ENCODE peak calls at places on chromosomes 2 and 18, in ten cellular contexts. One of them, this sample, is unnamed.

GRCh38 chr2:178105566-178105965 is 6.7 kb upstream of the RBM45 start:
- DNase-seq in fibroblast of lung: no peak
- DNase-seq in AG04450: no peak
- DNase-seq in transverse colon: peak; percentile 16
- DNase-seq in astrocyte of the spinal cord: no peak
- DNase-seq in AG10803: no peak
- DNase-seq in fibroblast of pulmonary artery: no peak
- DNase-seq in fibroblast of mammary gland: no peak
- DNase-seq in tibial nerve: no peak
- DNase-seq in psoas muscle: no peak
- DNase-seq in this sample: no peak

GRCh38 chr2:169790581-169790980 is 8.1 kb upstream of the SSB start:
- DNase-seq in AG04450: no peak
- DNase-seq in fibroblast of pulmonary artery: no peak
- DNase-seq in fibroblast of mammary gland: no peak
- DNase-seq in tibial nerve: no peak
- DNase-seq in astrocyte of the spinal cord: no peak
- DNase-seq in transverse colon: no peak
- DNase-seq in fibroblast of lung: no peak
- DNase-seq in AG10803: no peak
- DNase-seq in psoas muscle: no peak
- DNase-seq in this sample: no peak

GRCh38 chr2:32931945-32932709 is 14.6 kb upstream of the LTBP1 start:
- DNase-seq in fibroblast of mammary gland: no peak
- DNase-seq in AG10803: no peak
- DNase-seq in AG04450: no peak
- DNase-seq in transverse colon: no peak
- DNase-seq in astrocyte of the spinal cord: no peak
- DNase-seq in fibroblast of pulmonary artery: no peak
- DNase-seq in fibroblast of lung: no peak
- DNase-seq in tibial nerve: no peak
- DNase-seq in psoas muscle: no peak
- DNase-seq in this sample: no peak

GRCh38 chr2:161166538-161167409 is 6.5 kb downstream of the TANK start:
- DNase-seq in AG10803: peak; percentile 6
- DNase-seq in AG04450: no peak
- DNase-seq in fibroblast of mammary gland: peak; percentile 64
- DNase-seq in transverse colon: no peak
- DNase-seq in fibroblast of lung: peak; percentile 71
- DNase-seq in tibial nerve: no peak
- DNase-seq in fibroblast of pulmonary artery: no peak
- DNase-seq in astrocyte of the spinal cord: peak; percentile 55
- DNase-seq in psoas muscle: no peak
- DNase-seq in this sample: no peak

GRCh38 chr2:85011747-85012146 is 40.8 kb downstream of the KCMF1 start:
- DNase-seq in psoas muscle: no peak
- DNase-seq in fibroblast of mammary gland: no peak
- DNase-seq in astrocyte of the spinal cord: no peak
- DNase-seq in AG10803: no peak
- DNase-seq in tibial nerve: no peak
- DNase-seq in AG04450: no peak
- DNase-seq in transverse colon: no peak
- DNase-seq in fibroblast of lung: no peak
- DNase-seq in fibroblast of pulmonary artery: no peak
- DNase-seq in this sample: no peak

GRCh38 chr2:40579247-40579646 is 127.4 kb upstream of the SLC8A1 start:
- DNase-seq in AG10803: peak; percentile 45
- DNase-seq in AG04450: no peak
- DNase-seq in astrocyte of the spinal cord: no peak
- DNase-seq in psoas muscle: no peak
- DNase-seq in fibroblast of lung: no peak
- DNase-seq in tibial nerve: no peak
- DNase-seq in transverse colon: no peak
- DNase-seq in fibroblast of mammary gland: peak; percentile 19
- DNase-seq in fibroblast of pulmonary artery: no peak
- DNase-seq in this sample: no peak

GRCh38 chr2:228917195-228917594 is 353.9 kb downstream of the PID1 start:
- DNase-seq in tibial nerve: no peak
- DNase-seq in AG10803: peak; percentile 81
- DNase-seq in fibroblast of mammary gland: peak; percentile 11
- DNase-seq in transverse colon: no peak
- DNase-seq in AG04450: no peak
- DNase-seq in fibroblast of lung: peak; percentile 48
- DNase-seq in fibroblast of pulmonary artery: peak; percentile 71
- DNase-seq in astrocyte of the spinal cord: peak; percentile 5
- DNase-seq in psoas muscle: no peak
- DNase-seq in this sample: peak; percentile 31

GRCh38 chr2:237919593-237919992 is 47.2 kb upstream of the UBE2F start:
- DNase-seq in transverse colon: no peak
- DNase-seq in AG04450: no peak
- DNase-seq in fibroblast of lung: no peak
- DNase-seq in fibroblast of pulmonary artery: no peak
- DNase-seq in fibroblast of mammary gland: no peak
- DNase-seq in psoas muscle: no peak
- DNase-seq in tibial nerve: no peak
- DNase-seq in AG10803: no peak
- DNase-seq in astrocyte of the spinal cord: no peak
- DNase-seq in this sample: no peak

DNA sequence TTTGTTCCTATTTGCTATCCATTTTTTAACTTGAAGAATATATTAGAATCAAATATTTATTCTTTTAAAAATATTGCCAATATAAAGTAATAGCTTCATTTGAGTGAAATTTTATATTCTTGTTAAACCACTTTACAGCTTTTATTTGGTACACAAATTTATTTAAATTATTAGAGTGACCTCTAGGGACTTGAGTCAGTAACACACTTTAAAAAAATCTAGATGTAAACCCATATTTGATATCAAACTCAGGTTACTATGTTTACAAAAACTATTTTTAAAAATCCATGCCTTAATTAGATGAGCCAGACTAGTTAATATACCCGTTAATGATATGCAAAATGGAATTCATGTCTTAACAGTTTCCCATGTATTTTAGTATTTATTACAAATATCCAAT is 134.6 kb downstream of the MAP4K4 start:
- DNase-seq in tibial nerve: no peak
- DNase-seq in fibroblast of lung: no peak
- DNase-seq in fibroblast of mammary gland: no peak
- DNase-seq in psoas muscle: no peak
- DNase-seq in astrocyte of the spinal cord: no peak
- DNase-seq in transverse colon: no peak
- DNase-seq in AG04450: no peak
- DNase-seq in fibroblast of pulmonary artery: no peak
- DNase-seq in AG10803: no peak
- DNase-seq in this sample: no peak
- TF ChIP-seq CTCF in tibial nerve: peak; percentile 20
- TF ChIP-seq CTCF in fibroblast of lung: peak; percentile 17
- TF ChIP-seq CTCF in fibroblast of mammary gland: peak; percentile 10
- TF ChIP-seq CTCF in psoas muscle: peak; percentile 42
- TF ChIP-seq CTCF in astrocyte of the spinal cord: no peak
- TF ChIP-seq CTCF in transverse colon: no peak
- TF ChIP-seq CTCF in AG04450: peak; percentile 2
- TF ChIP-seq CTCF in fibroblast of pulmonary artery: peak; percentile 30
- TF ChIP-seq CTCF in AG10803: peak; percentile 40
- TF ChIP-seq CTCF in this sample: peak; percentile 14

GRCh38 chr18:55395811-55396210 is 192.2 kb downstream of the TCF4 start:
- DNase-seq in AG10803: no peak
- DNase-seq in transverse colon: no peak
- DNase-seq in tibial nerve: no peak
- DNase-seq in fibroblast of pulmonary artery: no peak
- DNase-seq in fibroblast of mammary gland: no peak
- DNase-seq in psoas muscle: no peak
- DNase-seq in astrocyte of the spinal cord: no peak
- DNase-seq in fibroblast of lung: no peak
- DNase-seq in AG04450: no peak
- DNase-seq in this sample: no peak

GRCh38 chr18:55396979-55397378 is 191.0 kb downstream of the TCF4 start:
- DNase-seq in fibroblast of mammary gland: no peak
- DNase-seq in fibroblast of lung: peak; percentile 50
- DNase-seq in fibroblast of pulmonary artery: no peak
- DNase-seq in AG10803: no peak
- DNase-seq in transverse colon: no peak
- DNase-seq in psoas muscle: no peak
- DNase-seq in AG04450: no peak
- DNase-seq in astrocyte of the spinal cord: no peak
- DNase-seq in tibial nerve: no peak
- DNase-seq in this sample: no peak

GRCh38 chr18:55398858-55399257 is 189.1 kb downstream of the TCF4 start:
- DNase-seq in tibial nerve: no peak
- DNase-seq in astrocyte of the spinal cord: no peak
- DNase-seq in psoas muscle: no peak
- DNase-seq in fibroblast of lung: no peak
- DNase-seq in transverse colon: no peak
- DNase-seq in fibroblast of mammary gland: no peak
- DNase-seq in AG10803: peak; percentile 56
- DNase-seq in AG04450: no peak
- DNase-seq in fibroblast of pulmonary artery: no peak
- DNase-seq in this sample: peak; percentile 19

GRCh38 chr18:55400590-55401274 is 187.3 kb downstream of the TCF4 start:
- DNase-seq in transverse colon: no peak
- DNase-seq in fibroblast of lung: peak; percentile 49
- DNase-seq in tibial nerve: no peak
- DNase-seq in fibroblast of mammary gland: no peak
- DNase-seq in fibroblast of pulmonary artery: peak; percentile 44
- DNase-seq in AG10803: no peak
- DNase-seq in AG04450: no peak
- DNase-seq in psoas muscle: no peak
- DNase-seq in astrocyte of the spinal cord: peak; percentile 50
- DNase-seq in this sample: peak; percentile 35

DNA sequence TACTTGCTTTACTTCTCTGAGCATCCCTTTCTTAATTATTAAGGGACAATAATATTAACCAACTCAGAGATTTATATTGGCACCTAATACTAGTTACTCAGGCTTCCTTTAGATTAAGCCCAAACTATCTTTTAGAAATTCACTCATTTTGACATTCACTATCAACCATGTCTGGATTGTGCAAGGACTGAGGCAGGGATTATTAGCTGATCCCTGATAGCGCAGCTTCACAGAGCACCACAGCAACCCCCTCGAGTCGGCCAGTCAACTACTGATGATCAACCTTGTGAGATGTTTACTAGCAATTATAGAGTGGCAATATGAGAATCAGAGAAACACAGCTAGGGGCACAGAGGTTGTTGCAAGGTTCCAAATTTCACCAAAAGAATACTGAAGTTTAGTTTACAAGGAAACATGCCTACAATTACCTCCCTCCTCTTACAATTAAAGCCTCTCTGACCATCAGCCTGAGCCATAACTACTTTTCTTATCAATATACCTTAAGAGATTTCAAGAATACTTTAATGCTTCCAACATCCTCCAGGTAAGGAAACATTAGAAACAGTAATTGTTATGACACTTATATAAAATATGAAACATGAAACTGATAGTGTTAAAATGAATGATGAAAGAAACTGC is 191.6 kb downstream of the TCF4 start:
- DNase-seq in astrocyte of the spinal cord: no peak
- DNase-seq in transverse colon: no peak
- DNase-seq in psoas muscle: no peak
- DNase-seq in AG04450: no peak
- DNase-seq in AG10803: no peak
- DNase-seq in tibial nerve: no peak
- DNase-seq in fibroblast of mammary gland: no peak
- DNase-seq in fibroblast of lung: no peak
- DNase-seq in fibroblast of pulmonary artery: no peak
- DNase-seq in this sample: peak; percentile 35
- H3K4me3 ChIP-seq in astrocyte of the spinal cord: no peak overlapping the region
- H3K4me3 ChIP-seq in transverse colon: no peak overlapping the region
- H3K4me3 ChIP-seq in psoas muscle: no peak overlapping the region
- H3K4me3 ChIP-seq in AG04450: no peak overlapping the region
- H3K4me3 ChIP-seq in AG10803: no peak overlapping the region
- H3K4me3 ChIP-seq in tibial nerve: no peak overlapping the region
- H3K4me3 ChIP-seq in fibroblast of mammary gland: no peak overlapping the region
- H3K4me3 ChIP-seq in fibroblast of lung: no peak overlapping the region
- H3K4me3 ChIP-seq in fibroblast of pulmonary artery: no peak overlapping the region
- H3K4me3 ChIP-seq in this sample: no peak overlapping the region

GRCh38 chr2:18118703-18119102 is 240.2 kb downstream of the KCNS3 start:
- DNase-seq in transverse colon: no peak
- DNase-seq in fibroblast of pulmonary artery: no peak
- DNase-seq in fibroblast of mammary gland: peak; percentile 34
- DNase-seq in psoas muscle: no peak
- DNase-seq in tibial nerve: no peak
- DNase-seq in AG10803: peak; percentile 65
- DNase-seq in astrocyte of the spinal cord: peak; percentile 26
- DNase-seq in AG04450: no peak
- DNase-seq in fibroblast of lung: peak; percentile 71
- DNase-seq in this sample: no peak

GRCh38 chr2:18122544-18123210 is 244.2 kb downstream of the KCNS3 start:
- DNase-seq in fibroblast of mammary gland: no peak
- DNase-seq in transverse colon: no peak
- DNase-seq in psoas muscle: no peak
- DNase-seq in fibroblast of pulmonary artery: no peak
- DNase-seq in AG10803: no peak
- DNase-seq in tibial nerve: no peak
- DNase-seq in fibroblast of lung: no peak
- DNase-seq in AG04450: no peak
- DNase-seq in astrocyte of the spinal cord: no peak
- DNase-seq in this sample: no peak

GRCh38 chr2:18119883-18120282 is 241.4 kb downstream of the KCNS3 start:
- DNase-seq in astrocyte of the spinal cord: peak; percentile 71
- DNase-seq in fibroblast of lung: peak; percentile 87
- DNase-seq in tibial nerve: no peak
- DNase-seq in fibroblast of pulmonary artery: peak; percentile 14
- DNase-seq in transverse colon: no peak
- DNase-seq in AG10803: peak; percentile 93
- DNase-seq in AG04450: peak; percentile 23
- DNase-seq in fibroblast of mammary gland: peak; percentile 66
- DNase-seq in psoas muscle: peak; percentile 66
- DNase-seq in this sample: no peak

GRCh38 chr2:18123211-18123570 is 244.7 kb downstream of the KCNS3 start:
- DNase-seq in fibroblast of mammary gland: no peak
- DNase-seq in fibroblast of pulmonary artery: no peak
- DNase-seq in astrocyte of the spinal cord: no peak
- DNase-seq in transverse colon: no peak
- DNase-seq in AG04450: no peak
- DNase-seq in AG10803: no peak
- DNase-seq in fibroblast of lung: no peak
- DNase-seq in tibial nerve: no peak
- DNase-seq in psoas muscle: no peak
- DNase-seq in this sample: no peak

DNA sequence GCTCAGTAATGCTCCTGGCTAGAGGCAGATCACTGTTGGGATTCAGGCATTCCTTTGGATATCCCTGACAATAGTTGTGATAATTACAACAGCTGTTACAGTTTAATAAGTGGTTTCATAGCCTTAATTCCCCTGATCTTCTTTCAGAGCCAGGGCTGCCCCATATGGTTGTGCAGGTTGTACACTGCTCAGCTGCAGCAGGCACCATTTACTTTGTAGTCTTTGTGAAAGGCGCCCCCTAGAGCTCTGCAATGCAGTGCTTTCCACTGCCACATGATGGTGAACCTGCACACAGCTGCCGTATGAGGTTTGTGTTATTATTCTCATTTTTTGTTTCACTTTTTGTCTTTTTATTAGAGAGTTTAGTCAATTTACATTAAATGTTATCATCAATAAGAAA is 239.1 kb downstream of the KCNS3 start:
- DNase-seq in fibroblast of pulmonary artery: peak; percentile 36
- DNase-seq in fibroblast of mammary gland: peak; percentile 53
- DNase-seq in astrocyte of the spinal cord: peak; percentile 52
- DNase-seq in tibial nerve: no peak
- DNase-seq in fibroblast of lung: peak; percentile 34
- DNase-seq in psoas muscle: peak; percentile 51
- DNase-seq in AG04450: no peak
- DNase-seq in AG10803: peak; percentile 51
- DNase-seq in transverse colon: peak; percentile 27
- DNase-seq in this sample: peak; percentile 78
- TF ChIP-seq CTCF in fibroblast of pulmonary artery: peak; percentile 61
- TF ChIP-seq CTCF in fibroblast of mammary gland: peak; percentile 86
- TF ChIP-seq CTCF in astrocyte of the spinal cord: peak; percentile 85
- TF ChIP-seq CTCF in tibial nerve: no peak
- TF ChIP-seq CTCF in fibroblast of lung: peak; percentile 83
- TF ChIP-seq CTCF in psoas muscle: peak; percentile 55
- TF ChIP-seq CTCF in AG04450: peak; percentile 59
- TF ChIP-seq CTCF in AG10803: peak; percentile 77
- TF ChIP-seq CTCF in transverse colon: peak; percentile 54
- TF ChIP-seq CTCF in this sample: peak; percentile 89

DNA sequence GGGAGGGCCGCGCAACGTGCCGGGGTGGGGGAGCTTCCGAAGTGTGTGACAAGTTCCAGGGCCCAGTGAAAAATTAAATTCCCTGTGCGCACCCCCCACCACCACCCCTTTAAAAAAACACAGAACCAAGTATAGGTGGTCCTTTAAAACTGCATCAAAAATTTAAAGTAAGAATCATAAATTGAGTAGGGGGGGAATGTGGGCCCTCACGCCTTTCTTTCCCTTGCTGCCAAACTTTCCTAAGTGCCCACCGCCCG is 2.5 kb downstream of the BCL11A start:
- DNase-seq in psoas muscle: no peak
- DNase-seq in AG04450: no peak
- DNase-seq in astrocyte of the spinal cord: no peak
- DNase-seq in fibroblast of mammary gland: no peak
- DNase-seq in transverse colon: no peak
- DNase-seq in fibroblast of lung: no peak
- DNase-seq in AG10803: no peak
- DNase-seq in fibroblast of pulmonary artery: no peak
- DNase-seq in tibial nerve: no peak
- DNase-seq in this sample: no peak
- H3K4me3 ChIP-seq in psoas muscle: peak overlapping the region; percentile 85
- H3K4me3 ChIP-seq in AG04450: peak overlapping the region; percentile 47
- H3K4me3 ChIP-seq in astrocyte of the spinal cord: peak overlapping the region; percentile 71
- H3K4me3 ChIP-seq in fibroblast of mammary gland: no peak overlapping the region
- H3K4me3 ChIP-seq in transverse colon: peak overlapping the region; percentile 75
- H3K4me3 ChIP-seq in fibroblast of lung: no peak overlapping the region
- H3K4me3 ChIP-seq in AG10803: peak overlapping the region; percentile 85
- H3K4me3 ChIP-seq in fibroblast of pulmonary artery: peak overlapping the region; percentile 72
- H3K4me3 ChIP-seq in tibial nerve: no peak overlapping the region
- H3K4me3 ChIP-seq in this sample: no peak overlapping the region